ENCODE peak calls at places on chromosomes 5 and 9, in six cellular contexts. One of them, this sample, is unnamed.

GRCh38 chr5:179420476-179420875 is 75.2 kb upstream of the ADAMTS2 start:
- DNase-seq in foreskin fibroblast: no peak
- DNase-seq in AG09309: no peak
- DNase-seq in choroid plexus epithelial cell: no peak
- DNase-seq in fibroblast of villous mesenchyme: no peak
- DNase-seq in right atrium auricular region: no peak
- DNase-seq in this sample: no peak

GRCh38 chr5:152686931-152687330 is 281.9 kb upstream of the NMUR2 start:
- DNase-seq in foreskin fibroblast: no peak
- DNase-seq in AG09309: no peak
- DNase-seq in choroid plexus epithelial cell: no peak
- DNase-seq in fibroblast of villous mesenchyme: no peak
- DNase-seq in right atrium auricular region: no peak
- DNase-seq in this sample: no peak

GRCh38 chr9:130539473-130540223 is 39.7 kb upstream of the FUBP3 start:
- DNase-seq in foreskin fibroblast: peak
- DNase-seq in AG09309: peak
- DNase-seq in choroid plexus epithelial cell: peak
- DNase-seq in fibroblast of villous mesenchyme: peak
- DNase-seq in right atrium auricular region: no peak
- DNase-seq in this sample: no peak

GRCh38 chr5:93890657-93891056 is 149.3 kb upstream of the POU5F2 start:
- DNase-seq in foreskin fibroblast: no peak
- DNase-seq in AG09309: no peak
- DNase-seq in choroid plexus epithelial cell: peak
- DNase-seq in fibroblast of villous mesenchyme: peak
- DNase-seq in right atrium auricular region: no peak
- DNase-seq in this sample: no peak

GRCh38 chr9:4507306-4507705 is 17.0 kb downstream of the SLC1A1 start:
- DNase-seq in foreskin fibroblast: no peak
- DNase-seq in AG09309: no peak
- DNase-seq in choroid plexus epithelial cell: peak
- DNase-seq in fibroblast of villous mesenchyme: peak
- DNase-seq in right atrium auricular region: no peak
- DNase-seq in this sample: no peak

GRCh38 chr5:173053041-173053440 is 3.1 kb upstream of the CREBRF start:
- DNase-seq in foreskin fibroblast: peak
- DNase-seq in AG09309: no peak
- DNase-seq in choroid plexus epithelial cell: no peak
- DNase-seq in fibroblast of villous mesenchyme: peak
- DNase-seq in right atrium auricular region: no peak
- DNase-seq in this sample: no peak

GRCh38 chr9:107108367-107108766 is 174.7 kb upstream of the RAD23B start:
- DNase-seq in foreskin fibroblast: no peak
- DNase-seq in AG09309: no peak
- DNase-seq in choroid plexus epithelial cell: no peak
- DNase-seq in fibroblast of villous mesenchyme: no peak
- DNase-seq in right atrium auricular region: no peak
- DNase-seq in this sample: no peak

GRCh38 chr5:96687812-96688453 is 25.8 kb downstream of the CAST start:
- DNase-seq in foreskin fibroblast: peak
- DNase-seq in AG09309: no peak
- DNase-seq in choroid plexus epithelial cell: peak
- DNase-seq in fibroblast of villous mesenchyme: peak
- DNase-seq in right atrium auricular region: no peak
- DNase-seq in this sample: no peak

GRCh38 chr9:131013771-131014676 is 5.0 kb downstream of the LAMC3 start:
- DNase-seq in foreskin fibroblast: peak
- DNase-seq in AG09309: no peak
- DNase-seq in choroid plexus epithelial cell: peak
- DNase-seq in fibroblast of villous mesenchyme: peak
- DNase-seq in right atrium auricular region: no peak
- DNase-seq in this sample: no peak

GRCh38 chr9:127938298-127938690 is 640 bp upstream of the DPM2 start:
- DNase-seq in foreskin fibroblast: peak
- DNase-seq in AG09309: no peak
- DNase-seq in choroid plexus epithelial cell: no peak
- DNase-seq in fibroblast of villous mesenchyme: no peak
- DNase-seq in right atrium auricular region: no peak
- DNase-seq in this sample: no peak

GRCh38 chr9:20898885-20899554 is 132.4 kb downstream of the HACD4 start:
- DNase-seq in foreskin fibroblast: peak
- DNase-seq in AG09309: no peak
- DNase-seq in choroid plexus epithelial cell: peak
- DNase-seq in fibroblast of villous mesenchyme: no peak
- DNase-seq in right atrium auricular region: no peak
- DNase-seq in this sample: no peak

GRCh38 chr5:61023131-61023530 is 78.1 kb downstream of the NDUFAF2 start:
- DNase-seq in foreskin fibroblast: peak
- DNase-seq in AG09309: peak
- DNase-seq in choroid plexus epithelial cell: peak
- DNase-seq in fibroblast of villous mesenchyme: peak
- DNase-seq in right atrium auricular region: no peak
- DNase-seq in this sample: no peak

GRCh38 chr5:61822584-61822983 is 483.4 kb upstream of the KIF2A start:
- DNase-seq in foreskin fibroblast: no peak
- DNase-seq in AG09309: no peak
- DNase-seq in choroid plexus epithelial cell: no peak
- DNase-seq in fibroblast of villous mesenchyme: no peak
- DNase-seq in right atrium auricular region: no peak
- DNase-seq in this sample: no peak

GRCh38 chr9:14140121-14140520 is 173.8 kb downstream of the NFIB start:
- DNase-seq in foreskin fibroblast: no peak
- DNase-seq in AG09309: no peak
- DNase-seq in choroid plexus epithelial cell: no peak
- DNase-seq in fibroblast of villous mesenchyme: no peak
- DNase-seq in right atrium auricular region: no peak
- DNase-seq in this sample: no peak

GRCh38 chr9:4873066-4873465 is 80.3 kb downstream of the RCL1 start:
- DNase-seq in foreskin fibroblast: no peak
- DNase-seq in AG09309: no peak
- DNase-seq in choroid plexus epithelial cell: no peak
- DNase-seq in fibroblast of villous mesenchyme: no peak
- DNase-seq in right atrium auricular region: no peak
- DNase-seq in this sample: no peak

GRCh38 chr9:94812343-94812742 is 85.8 kb downstream of the AOPEP start:
- DNase-seq in foreskin fibroblast: peak
- DNase-seq in AG09309: no peak
- DNase-seq in choroid plexus epithelial cell: peak
- DNase-seq in fibroblast of villous mesenchyme: no peak
- DNase-seq in right atrium auricular region: no peak
- DNase-seq in this sample: no peak

GRCh38 chr9:86944974-86945867 is 2.1 kb downstream of the GAS1 start:
- DNase-seq in foreskin fibroblast: peak
- DNase-seq in AG09309: no peak
- DNase-seq in choroid plexus epithelial cell: peak
- DNase-seq in fibroblast of villous mesenchyme: no peak
- DNase-seq in right atrium auricular region: no peak
- DNase-seq in this sample: no peak

GRCh38 chr9:135485385-135485784 is 5.8 kb downstream of the PPP1R26 start:
- DNase-seq in foreskin fibroblast: no peak
- DNase-seq in AG09309: no peak
- DNase-seq in choroid plexus epithelial cell: no peak
- DNase-seq in fibroblast of villous mesenchyme: no peak
- DNase-seq in right atrium auricular region: no peak
- DNase-seq in this sample: no peak

GRCh38 chr9:106816524-106816923 is 46.4 kb upstream of the ZNF462 start:
- DNase-seq in foreskin fibroblast: no peak
- DNase-seq in AG09309: no peak
- DNase-seq in choroid plexus epithelial cell: no peak
- DNase-seq in fibroblast of villous mesenchyme: no peak
- DNase-seq in right atrium auricular region: no peak
- DNase-seq in this sample: no peak

GRCh38 chr5:28862860-28863196 is 1824.4 kb upstream of the CDH9 start:
- DNase-seq in foreskin fibroblast: no peak
- DNase-seq in AG09309: no peak
- DNase-seq in choroid plexus epithelial cell: no peak
- DNase-seq in fibroblast of villous mesenchyme: no peak
- DNase-seq in right atrium auricular region: no peak
- DNase-seq in this sample: no peak

GRCh38 chr5:53783624-53784228 is 223.3 kb downstream of the NDUFS4 start:
- DNase-seq in foreskin fibroblast: no peak
- DNase-seq in AG09309: no peak
- DNase-seq in choroid plexus epithelial cell: no peak
- DNase-seq in fibroblast of villous mesenchyme: no peak
- DNase-seq in right atrium auricular region: no peak
- DNase-seq in this sample: no peak

GRCh38 chr5:76622973-76623596 is at the start of gene F2RL2:
- DNase-seq in foreskin fibroblast: peak
- DNase-seq in AG09309: peak
- DNase-seq in choroid plexus epithelial cell: peak
- DNase-seq in fibroblast of villous mesenchyme: peak
- DNase-seq in right atrium auricular region: peak
- DNase-seq in this sample: peak

GRCh38 chr5:28403846-28404245 is 1365.5 kb upstream of the CDH9 start:
- DNase-seq in foreskin fibroblast: no peak
- DNase-seq in AG09309: no peak
- DNase-seq in choroid plexus epithelial cell: peak
- DNase-seq in fibroblast of villous mesenchyme: no peak
- DNase-seq in right atrium auricular region: no peak
- DNase-seq in this sample: no peak

GRCh38 chr9:98326402-98327248 is 71.2 kb upstream of the TBC1D2 start:
- DNase-seq in foreskin fibroblast: peak
- DNase-seq in AG09309: no peak
- DNase-seq in choroid plexus epithelial cell: peak
- DNase-seq in fibroblast of villous mesenchyme: peak
- DNase-seq in right atrium auricular region: peak
- DNase-seq in this sample: peak

GRCh38 chr5:37838152-37838932 is 1.5 kb downstream of the GDNF start:
- DNase-seq in foreskin fibroblast: peak
- DNase-seq in AG09309: no peak
- DNase-seq in choroid plexus epithelial cell: no peak
- DNase-seq in fibroblast of villous mesenchyme: peak
- DNase-seq in right atrium auricular region: no peak
- DNase-seq in this sample: no peak

GRCh38 chr5:137808503-137809135 is 54.5 kb upstream of the HNRNPA0 start:
- DNase-seq in foreskin fibroblast: peak
- DNase-seq in AG09309: no peak
- DNase-seq in choroid plexus epithelial cell: peak
- DNase-seq in fibroblast of villous mesenchyme: no peak
- DNase-seq in right atrium auricular region: no peak
- DNase-seq in this sample: no peak

GRCh38 chr5:151758141-151758429 is 346 bp downstream of the ATOX1 start:
- DNase-seq in foreskin fibroblast: peak
- DNase-seq in AG09309: no peak
- DNase-seq in choroid plexus epithelial cell: no peak
- DNase-seq in fibroblast of villous mesenchyme: no peak
- DNase-seq in right atrium auricular region: no peak
- DNase-seq in this sample: no peak

GRCh38 chr5:33270671-33271070 is 170.1 kb upstream of the TARS1 start:
- DNase-seq in foreskin fibroblast: no peak
- DNase-seq in AG09309: no peak
- DNase-seq in choroid plexus epithelial cell: no peak
- DNase-seq in fibroblast of villous mesenchyme: no peak
- DNase-seq in right atrium auricular region: no peak
- DNase-seq in this sample: no peak

GRCh38 chr5:33275391-33275790 is 165.4 kb upstream of the TARS1 start:
- DNase-seq in foreskin fibroblast: no peak
- DNase-seq in AG09309: no peak
- DNase-seq in choroid plexus epithelial cell: no peak
- DNase-seq in fibroblast of villous mesenchyme: no peak
- DNase-seq in right atrium auricular region: no peak
- DNase-seq in this sample: no peak

GRCh38 chr5:33273985-33274384 is 166.8 kb upstream of the TARS1 start:
- DNase-seq in foreskin fibroblast: no peak
- DNase-seq in AG09309: no peak
- DNase-seq in choroid plexus epithelial cell: no peak
- DNase-seq in fibroblast of villous mesenchyme: no peak
- DNase-seq in right atrium auricular region: no peak
- DNase-seq in this sample: no peak

GRCh38 chr5:33272288-33272687 is 168.5 kb upstream of the TARS1 start:
- DNase-seq in foreskin fibroblast: peak
- DNase-seq in AG09309: peak
- DNase-seq in choroid plexus epithelial cell: peak
- DNase-seq in fibroblast of villous mesenchyme: peak
- DNase-seq in right atrium auricular region: no peak
- DNase-seq in this sample: peak

DNA sequence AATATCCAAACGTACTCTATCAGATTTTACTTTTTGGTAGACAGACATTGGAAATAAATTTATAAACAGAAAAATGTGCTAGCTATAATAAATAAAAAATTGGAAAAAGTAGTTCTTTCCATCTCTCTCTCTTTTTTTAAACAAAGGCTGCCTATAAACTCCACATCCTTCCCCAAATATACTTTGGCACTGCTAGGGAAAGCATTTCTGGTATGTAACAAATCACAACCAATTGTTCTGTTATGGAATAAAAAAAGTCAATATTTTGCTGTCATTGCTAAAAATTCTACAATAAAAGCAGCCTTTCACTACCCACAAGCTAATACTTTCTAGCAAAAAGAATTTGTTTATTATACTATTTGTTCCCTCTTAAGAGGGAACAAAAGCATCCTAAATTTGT is 169.2 kb upstream of the TARS1 start:
- DNase-seq in foreskin fibroblast: peak
- DNase-seq in AG09309: no peak
- DNase-seq in choroid plexus epithelial cell: no peak
- DNase-seq in fibroblast of villous mesenchyme: no peak
- DNase-seq in right atrium auricular region: no peak
- DNase-seq in this sample: no peak
- H3K4me3 ChIP-seq in foreskin fibroblast: no peak
- H3K4me3 ChIP-seq in AG09309: no peak
- H3K4me3 ChIP-seq in choroid plexus epithelial cell: no peak
- H3K4me3 ChIP-seq in fibroblast of villous mesenchyme: no peak
- H3K4me3 ChIP-seq in right atrium auricular region: no peak
- H3K4me3 ChIP-seq in this sample: no peak

GRCh38 chr5:1523793-1524480 is at the start of gene LPCAT1:
- DNase-seq in foreskin fibroblast: peak
- DNase-seq in AG09309: no peak
- DNase-seq in choroid plexus epithelial cell: peak
- DNase-seq in fibroblast of villous mesenchyme: peak
- DNase-seq in right atrium auricular region: peak
- DNase-seq in this sample: no peak
- TF ChIP-seq CTCF in foreskin fibroblast: no peak
- TF ChIP-seq CTCF in AG09309: no peak
- TF ChIP-seq CTCF in choroid plexus epithelial cell: no peak
- TF ChIP-seq CTCF in fibroblast of villous mesenchyme: no peak
- TF ChIP-seq CTCF in right atrium auricular region: no peak
- TF ChIP-seq CTCF in this sample: no peak

DNA sequence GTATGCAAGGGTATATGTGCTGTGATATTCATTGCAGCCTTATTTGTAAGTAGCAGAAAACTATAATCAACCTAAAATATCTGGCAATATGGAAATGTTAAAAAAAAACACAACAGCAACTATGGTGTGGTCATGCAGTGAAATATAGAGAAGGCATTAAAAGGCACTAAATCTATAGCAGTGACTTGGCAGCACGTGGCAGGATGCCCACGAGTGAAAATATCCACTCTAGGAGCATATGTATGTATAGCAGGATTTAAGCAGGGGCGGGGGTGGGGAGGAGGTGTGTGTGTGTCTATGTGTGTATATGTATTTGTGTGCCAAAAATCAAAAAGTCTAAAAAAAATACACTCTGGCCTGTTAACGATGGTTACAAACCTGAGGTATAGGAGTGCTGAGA is 115.6 kb downstream of the RPS23 start:
- DNase-seq in foreskin fibroblast: no peak
- DNase-seq in AG09309: no peak
- DNase-seq in choroid plexus epithelial cell: no peak
- DNase-seq in fibroblast of villous mesenchyme: no peak
- DNase-seq in right atrium auricular region: no peak
- DNase-seq in this sample: no peak
- H3K4me3 ChIP-seq in foreskin fibroblast: no peak
- H3K4me3 ChIP-seq in AG09309: no peak
- H3K4me3 ChIP-seq in choroid plexus epithelial cell: no peak
- H3K4me3 ChIP-seq in fibroblast of villous mesenchyme: no peak
- H3K4me3 ChIP-seq in right atrium auricular region: no peak
- H3K4me3 ChIP-seq in this sample: no peak

GRCh38 chr9:29830815-29831214 is 2257.5 kb upstream of the C9orf72 start:
- DNase-seq in foreskin fibroblast: no peak
- DNase-seq in AG09309: no peak
- DNase-seq in choroid plexus epithelial cell: peak
- DNase-seq in fibroblast of villous mesenchyme: peak
- DNase-seq in right atrium auricular region: no peak
- DNase-seq in this sample: no peak
- TF ChIP-seq CTCF in foreskin fibroblast: no peak
- TF ChIP-seq CTCF in AG09309: no peak
- TF ChIP-seq CTCF in choroid plexus epithelial cell: peak
- TF ChIP-seq CTCF in fibroblast of villous mesenchyme: peak
- TF ChIP-seq CTCF in right atrium auricular region: no peak
- TF ChIP-seq CTCF in this sample: no peak